ENCODE peak calls at places on chromosomes 3 and 15, in four cellular contexts. E is upper lobe of left lung; K is CD4-positive, CD25-positive, alpha-beta regulatory T cell; G is thoracic aorta. H is an unnamed sample. For H3K9me3, the result is how much of the 10 kb centered on the place peaks cover.

GRCh38 chr15:55737373-55737772 is 5.6 kb downstream of the PRTG start:
- DNase-seq in E (no peak), K (no peak), G (no peak), H (no peak)

GRCh38 chr3:146131616-146132410 is 29.2 kb downstream of the PLOD2 start:
- DNase-seq in E (no peak), K (no peak), G (no peak), H (no peak)

GRCh38 chr15:42329161-42329560 is 30.1 kb upstream of the CAPN3 start:
- DNase-seq in E (no peak), K (no peak), G (no peak), H (no peak)

GRCh38 chr15:66901336-66902100 is 163.9 kb upstream of the SMAD3 start:
- DNase-seq in E (no peak), K (no peak), G (no peak), H (no peak)

GRCh38 chr3:194035406-194036138 is 100.4 kb upstream of the HES1 start:
- DNase-seq in E (no peak), K (no peak), G (no peak), H (no peak)

GRCh38 chr3:142501004-142501926 is 53.4 kb upstream of the XRN1 start:
- DNase-seq in E (no peak), K (no peak), G (no peak), H (no peak)

GRCh38 chr3:16112910-16113504 is 61.5 kb upstream of the GALNT15 start:
- DNase-seq in E (no peak), K (no peak), G (no peak), H (no peak)

GRCh38 chr3:184559336-184559735 is 2.2 kb upstream of the EPHB3 start:
- DNase-seq in E (no peak), K (no peak), G (no peak), H (no peak)

GRCh38 chr3:24867783-24868182 is 373.1 kb upstream of the THRB start:
- DNase-seq in E (no peak), K (no peak), G (no peak), H (no peak)

GRCh38 chr3:53677406-53677805 is 168.8 kb downstream of the CHDH start:
- DNase-seq in E (no peak), K (no peak), G (no peak), H (no peak)

GRCh38 chr3:23324745-23325144 is 121.6 kb downstream of the UBE2E2 start:
- DNase-seq in E (no peak), K (no peak), G (no peak), H (peak)

GRCh38 chr3:39064646-39065045 is 12.8 kb downstream of the WDR48 start:
- DNase-seq in E (no peak), K (no peak), G (no peak), H (no peak)

GRCh38 chr15:20357139-20358065 is 184.2 kb downstream of the GOLGA6L6 start:
- DNase-seq in E (peak), K (no peak), G (no peak), H (no peak)
- H3K9me3 ChIP-seq in E (under half), K (under half), G (under half), H (under half)

GRCh38 chr15:24729760-24730159 is 54.2 kb downstream of the NPAP1 start:
- DNase-seq in E (no peak), K (no peak), G (no peak), H (no peak)

DNA sequence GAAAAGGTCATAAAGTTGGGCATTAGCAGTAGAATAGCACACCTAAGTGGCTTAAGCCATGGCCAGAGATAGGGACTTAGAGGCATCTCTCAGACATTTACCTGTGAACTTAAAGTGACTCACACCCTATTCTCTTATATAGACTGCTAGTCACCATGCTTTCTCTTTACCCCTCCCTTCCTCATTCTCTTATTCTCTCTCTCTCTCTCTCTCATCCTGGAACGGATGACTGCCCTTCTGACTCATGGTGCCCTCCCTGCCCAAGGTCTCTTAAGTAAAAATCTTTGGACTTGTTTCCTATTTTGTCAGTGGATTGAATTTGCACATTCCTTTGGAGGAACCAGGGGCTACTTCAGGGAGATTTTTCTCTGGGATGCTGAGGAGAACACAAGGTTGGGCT is 58.8 kb downstream of the NPAP1 start:
- DNase-seq in E (no peak), K (no peak), G (no peak), H (no peak)
- H3K9me3 ChIP-seq in E (under half), K (under half), G (under half), H (under half)

GRCh38 chr3:136698361-136698760 is 53.8 kb downstream of the STAG1 start:
- DNase-seq in E (no peak), K (no peak), G (no peak), H (no peak)
- H3K9me3 ChIP-seq in E (under half), K (under half), G (under half), H (under half)

GRCh38 chr15:29139540-29140459 is 129.8 kb downstream of the NSMCE3 start:
- DNase-seq in E (peak), K (no peak), G (no peak), H (no peak)
- H3K9me3 ChIP-seq in E (under half), K (under half), G (under half), H (under half)

GRCh38 chr15:87572381-87572780 is 684.2 kb downstream of the NTRK3 start:
- DNase-seq in E (no peak), K (no peak), G (no peak), H (no peak)
- H3K9me3 ChIP-seq in E (under half), K (under half), G (under half), H (under half)

GRCh38 chr3:128851601-128852000 is 27.8 kb upstream of the ACAD9 start:
- DNase-seq in E (no peak), K (no peak), G (no peak), H (no peak)

GRCh38 chr3:128858167-128858566 is 21.3 kb upstream of the ACAD9 start:
- DNase-seq in E (no peak), K (no peak), G (no peak), H (no peak)

GRCh38 chr3:128855574-128855973 is 23.8 kb upstream of the ACAD9 start:
- DNase-seq in E (no peak), K (no peak), G (no peak), H (no peak)

GRCh38 chr3:128853826-128854225 is 25.6 kb upstream of the ACAD9 start:
- DNase-seq in E (no peak), K (no peak), G (no peak), H (no peak)

GRCh38 chr3:128854382-128854939 is 25.0 kb upstream of the ACAD9 start:
- DNase-seq in E (no peak), K (no peak), G (no peak), H (no peak)
- H3K9me3 ChIP-seq in E (under half), K (under half), G (under half), H (under half)

GRCh38 chr3:42980209-42980608 is 1.1 kb downstream of the GASK1A start:
- DNase-seq in E (peak), K (no peak), G (no peak), H (no peak)

GRCh38 chr3:42970976-42971772 is 7.9 kb upstream of the GASK1A start:
- DNase-seq in E (no peak), K (no peak), G (no peak), H (no peak)

GRCh38 chr3:42975955-42976354 is 3.2 kb upstream of the GASK1A start:
- DNase-seq in E (no peak), K (no peak), G (no peak), H (no peak)

GRCh38 chr3:42979044-42979962 is at the start of gene GASK1A:
- DNase-seq in E (peak), K (no peak), G (no peak), H (no peak)

DNA sequence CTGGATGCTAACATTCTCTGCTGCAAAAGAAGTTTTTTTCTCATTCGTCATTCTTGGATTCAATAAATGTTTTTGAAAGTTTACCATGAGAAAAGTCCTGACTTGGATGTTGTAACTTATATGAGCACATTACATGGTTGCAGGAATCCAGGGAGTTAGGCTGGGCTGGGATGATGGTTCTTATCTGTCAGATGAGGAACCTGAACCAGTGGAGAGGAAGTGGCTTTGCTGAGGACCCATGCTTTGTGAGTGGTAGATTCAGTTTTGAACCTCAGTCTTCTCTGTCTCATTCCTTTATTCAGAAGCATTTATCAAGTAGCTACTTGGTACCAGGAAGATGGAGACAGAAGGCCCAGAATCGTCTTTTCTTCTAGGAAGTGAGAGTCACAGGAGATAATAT is 3.7 kb upstream of the GASK1A start:
- DNase-seq in E (no peak), K (no peak), G (no peak), H (no peak)
- H3K9me3 ChIP-seq in E (under half), K (under half), G (under half), H (under half)

DNA sequence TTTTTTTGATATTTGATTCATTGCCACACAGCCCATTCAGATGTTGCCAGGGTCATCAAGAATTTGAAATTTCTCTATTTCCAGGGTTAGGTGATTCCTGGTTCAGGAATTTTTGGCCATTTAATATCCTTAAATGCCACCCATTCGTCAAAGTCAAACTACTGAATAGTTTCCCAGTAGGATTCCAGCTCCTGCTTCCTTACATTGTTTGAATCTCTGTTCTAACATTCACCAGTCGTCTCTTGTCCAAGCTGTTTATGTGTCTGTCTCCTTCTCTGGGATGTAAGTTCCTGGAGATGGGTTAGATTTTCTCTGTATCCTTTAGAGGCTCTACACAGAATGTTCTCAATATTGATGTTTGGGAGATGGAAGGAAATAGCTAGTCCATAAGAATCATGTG is 124.9 kb upstream of the TLE3 start:
- DNase-seq in E (no peak), K (no peak), G (no peak), H (no peak)
- H3K9me3 ChIP-seq in E (under half), K (under half), G (under half), H (under half)

DNA sequence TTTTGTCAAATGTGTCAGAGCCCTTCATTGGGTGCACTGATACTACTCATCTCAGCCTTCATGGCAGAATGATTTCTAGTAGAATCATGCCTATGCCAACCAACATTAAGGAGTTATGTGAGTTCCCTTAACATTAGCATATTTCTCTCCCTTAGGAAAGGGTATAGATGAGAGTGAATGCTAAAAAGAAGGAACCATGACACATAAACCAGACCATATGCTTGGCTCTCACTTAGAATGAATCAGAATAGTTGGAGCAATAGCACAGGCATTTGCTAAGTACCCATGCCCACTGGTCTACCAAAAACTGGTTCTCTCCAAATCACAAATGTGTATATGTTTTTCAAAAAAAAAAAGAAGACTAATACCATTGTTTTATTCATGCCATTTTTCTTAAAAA is 51.1 kb downstream of the STRIT1 start:
- DNase-seq in E (no peak), K (no peak), G (no peak), H (no peak)
- H3K9me3 ChIP-seq in E (under half), K (under half), G (under half), H (under half)

DNA sequence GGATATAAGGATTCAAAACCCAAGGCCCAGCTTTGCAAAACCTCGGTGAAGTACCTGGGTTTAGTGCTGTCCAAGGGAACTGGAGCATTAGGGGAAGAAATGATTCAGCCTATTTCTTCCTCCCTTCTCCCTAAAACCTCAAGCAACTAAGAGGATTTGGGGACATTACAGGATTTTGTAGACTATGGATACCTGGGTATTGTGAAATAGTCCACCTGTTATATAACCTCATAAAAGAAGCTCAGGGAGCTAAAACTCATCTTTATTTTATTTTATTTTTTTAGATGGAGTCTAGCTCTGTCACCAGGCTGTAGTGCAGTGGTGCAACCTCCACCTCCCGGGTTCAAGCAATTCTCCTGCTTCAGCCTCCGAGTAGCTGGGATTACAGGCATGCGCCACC is 8.7 kb upstream of the SMCO1 start:
- DNase-seq in E (no peak), K (no peak), G (no peak), H (no peak)
- H3K9me3 ChIP-seq in E (under half), K (under half), G (under half), H (under half)